ENCODE peak calls at places on chromosomes 4 and X, in six cellular contexts. P, O, S, X, W and D are unnamed samples.

GRCh38 chr4:7382634-7383014 is 52.1 kb downstream of the PSAPL1 start:
- DNase-seq in O (no peak), W (no peak), X (no peak), P (no peak), S (peak), D (no peak)

GRCh38 chr4:13484749-13485345 is 707 bp upstream of the RAB28 start:
- DNase-seq in O (peak), W (no peak), X (no peak), S (no peak), P (no peak), D (no peak)

GRCh38 chrX:70470850-70471289 is 26.2 kb downstream of the DLG3 start:
- DNase-seq in W (no peak), P (no peak), S (no peak), O (no peak), X (no peak), D (no peak)

GRCh38 chrX:143455045-143455444 is 62.2 kb downstream of the SPANXN3 start:
- DNase-seq in W (no peak), P (no peak), S (no peak), X (no peak), O (no peak), D (no peak)

GRCh38 chrX:46461653-46462191 is 83.5 kb downstream of the ZNF674 start:
- DNase-seq in S (no peak), X (no peak), P (no peak), W (no peak), O (no peak), D (no peak)

GRCh38 chr4:76753814-76754213 is 144.1 kb downstream of the SOWAHB start:
- DNase-seq in P (no peak), S (no peak), O (no peak), X (peak), W (no peak), D (no peak)

GRCh38 chrX:17605676-17606075 is 131.6 kb upstream of the SCML1 start:
- DNase-seq in P (no peak), W (no peak), S (no peak), O (no peak), X (no peak), D (no peak)

GRCh38 chr4:138243369-138243768 is 1.2 kb upstream of the SLC7A11 start:
- DNase-seq in P (no peak), W (no peak), O (no peak), X (no peak), S (no peak), D (no peak)

GRCh38 chrX:131861088-131861787 is 161.9 kb upstream of the STK26 start:
- DNase-seq in P (no peak), W (no peak), S (no peak), X (no peak), O (no peak), D (no peak)

GRCh38 chr4:13384055-13384454 is 100.1 kb downstream of the RAB28 start:
- DNase-seq in S (no peak), P (no peak), W (no peak), O (no peak), X (no peak), D (no peak)